ENCODE peak calls at places on chromosomes 12 and 14, in ten cellular contexts. C, F, I, P, V, E, Y, O, M and T are unnamed samples.

GRCh38 chr12:46702581-46703344 is 123.0 kb downstream of the SLC38A4 start:
- DNase-seq in Y (no peak), O (no peak), V (no peak), F (no peak), P (peak), E (no peak), M (no peak), I (no peak), C (peak), T (no peak)

GRCh38 chr14:89540830-89541470 is 123.9 kb upstream of the FOXN3 start:
- DNase-seq in P (peak), C (no peak), I (no peak), Y (no peak), F (no peak), E (no peak), M (no peak), V (no peak), O (no peak), T (no peak)

GRCh38 chr14:65910108-65910507 is 497.6 kb downstream of the FUT8 start:
- DNase-seq in I (no peak), P (no peak), E (no peak), O (no peak), V (no peak), M (no peak), Y (no peak), F (no peak), C (no peak), T (no peak)

GRCh38 chr12:2160043-2160442 is 107.3 kb downstream of the CACNA1C start:
- DNase-seq in F (no peak), C (no peak), I (no peak), P (no peak), E (no peak), Y (no peak), M (no peak), O (no peak), V (no peak), T (no peak)

GRCh38 chr12:54051916-54052744 is 1.5 kb upstream of the HOXC4 start:
- DNase-seq in M (no peak), C (no peak), O (no peak), Y (no peak), P (no peak), E (no peak), V (no peak), I (no peak), F (no peak), T (no peak)

GRCh38 chr12:4821000-4821399 is 88.7 kb upstream of the KCNA1 start:
- DNase-seq in E (no peak), M (no peak), C (no peak), Y (no peak), P (no peak), F (no peak), V (no peak), O (no peak), I (no peak), T (no peak)

GRCh38 chr12:118495296-118495695 is 118.9 kb downstream of the SUDS3 start:
- DNase-seq in I (no peak), O (no peak), Y (no peak), V (no peak), C (no peak), F (no peak), M (no peak), E (no peak), P (no peak), T (no peak)

GRCh38 chr12:78209851-78210493 is 379.3 kb downstream of the NAV3 start:
- DNase-seq in O (no peak), I (peak), P (no peak), Y (no peak), M (no peak), C (peak), F (peak), V (no peak), E (no peak), T (no peak)

GRCh38 chr12:6425588-6426531 is 18.9 kb upstream of the CD27 start:
- DNase-seq in M (no peak), F (peak), V (no peak), C (no peak), E (peak), P (peak), Y (no peak), O (no peak), I (no peak), T (no peak)

GRCh38 chr12:4719821-4720636 is at the start of gene GALNT8:
- DNase-seq in Y (no peak), F (peak), I (no peak), V (peak), C (no peak), E (no peak), M (no peak), O (no peak), P (peak), T (no peak)

GRCh38 chr14:86038401-86038985 is 508.5 kb downstream of the FLRT2 start:
- DNase-seq in F (peak), E (peak), C (no peak), O (peak), I (peak), M (peak), V (no peak), Y (peak), P (peak), T (no peak)